ENCODE peak calls at places on chromosomes 5 and 9, in nine cellular contexts. U is CD8-positive, alpha-beta memory T cell; Q is IMR-90; O is astrocyte; P is DND-41; C is A549; D is OCI-LY7; Z is right cardiac atrium; L is kidney. I is an unnamed sample. For H3K4me1, the result is how much of the 10 kb centered on the place peaks cover.

GRCh38 chr9:94644543-94644942 is 5.2 kb upstream of the FBP1 start:
- DNase-seq in U (no peak), Q (no peak), O (no peak), P (no peak), C (no peak), D (no peak), Z (no peak), L (no peak), I (no peak)

GRCh38 chr9:115000217-115000639 is 69.8 kb upstream of the TNFSF8 start:
- DNase-seq in U (no peak), Q (no peak), O (no peak), P (no peak), C (no peak), D (no peak), Z (no peak), L (no peak), I (no peak)

GRCh38 chr5:31492824-31493223 is 39.1 kb downstream of the DROSHA start:
- DNase-seq in U (no peak), Q (peak), O (peak), P (no peak), C (no peak), D (no peak), Z (no peak), L (no peak), I (no peak)

GRCh38 chr5:173016621-173017046 is 33.1 kb downstream of the ATP6V0E1 start:
- DNase-seq in U (no peak), Q (peak), O (peak), P (no peak), C (peak), D (no peak), Z (no peak), L (no peak), I (no peak)

GRCh38 chr9:6230037-6230778 is 14.6 kb downstream of the IL33 start:
- DNase-seq in U (no peak), Q (peak), O (no peak), P (no peak), C (no peak), D (no peak), Z (no peak), L (no peak), I (no peak)

GRCh38 chr5:2740051-2740848 is 11.2 kb downstream of the IRX2 start:
- DNase-seq in U (no peak), Q (no peak), O (no peak), P (no peak), C (no peak), D (no peak), Z (no peak), L (no peak), I (no peak)

GRCh38 chr5:124630767-124631704 is 115.4 kb downstream of the ZNF608 start:
- DNase-seq in U (no peak), Q (peak), O (no peak), P (no peak), C (no peak), D (no peak), Z (no peak), L (no peak), I (no peak)

GRCh38 chr5:30572279-30572678 is 621.2 kb upstream of the CDH6 start:
- DNase-seq in U (no peak), Q (no peak), O (peak), P (no peak), C (no peak), D (no peak), Z (no peak), L (no peak), I (no peak)

GRCh38 chr9:91187311-91187964 is 174.3 kb downstream of the AUH start:
- DNase-seq in U (no peak), Q (no peak), O (no peak), P (no peak), C (no peak), D (no peak), Z (no peak), L (no peak), I (no peak)

GRCh38 chr9:91188719-91189590 is 172.8 kb downstream of the AUH start:
- DNase-seq in U (no peak), Q (no peak), O (no peak), P (no peak), C (no peak), D (no peak), Z (no peak), L (no peak), I (no peak)

GRCh38 chr9:91186311-91187101 is 175.2 kb downstream of the AUH start:
- DNase-seq in U (no peak), Q (peak), O (peak), P (no peak), C (no peak), D (no peak), Z (no peak), L (no peak), I (no peak)

GRCh38 chr9:91190062-91190461 is 171.7 kb downstream of the AUH start:
- DNase-seq in U (no peak), Q (no peak), O (no peak), P (no peak), C (no peak), D (no peak), Z (no peak), L (no peak), I (no peak)

DNA sequence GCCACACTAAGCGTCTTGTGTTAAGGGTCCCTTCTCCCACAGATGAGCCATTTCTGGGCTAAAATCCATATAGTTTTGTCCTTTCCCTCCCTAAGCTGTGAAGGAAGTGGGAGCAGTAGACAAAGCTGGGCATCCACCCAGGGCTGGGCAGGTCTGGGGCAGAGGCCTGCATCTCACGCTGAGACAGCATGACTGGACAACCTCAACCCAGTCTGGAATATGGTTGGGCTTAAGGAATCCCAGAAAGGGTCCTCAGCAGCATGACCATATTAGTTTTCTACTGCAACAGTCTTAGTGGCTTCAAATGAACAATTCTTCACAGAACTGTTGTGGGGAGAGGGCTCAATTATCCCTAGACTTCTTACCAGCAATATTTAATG is 173.8 kb downstream of the AUH start:
- DNase-seq in U (no peak), Q (peak), O (peak), P (no peak), C (no peak), D (no peak), Z (no peak), L (no peak), I (no peak)
- H3K27ac ChIP-seq in U (no peak), Q (peak), O (peak), P (no peak), C (no peak), D (no peak), Z (no peak), L (no peak), I (no peak)

GRCh38 chr9:133995012-133995896 is 3.1 kb upstream of the VAV2 start:
- DNase-seq in U (no peak), Q (no peak), O (peak), P (peak), C (peak), D (no peak), Z (no peak), L (peak), I (no peak)

GRCh38 chr9:133997584-133997983 is 5.5 kb upstream of the VAV2 start:
- DNase-seq in U (no peak), Q (no peak), O (no peak), P (no peak), C (no peak), D (no peak), Z (no peak), L (no peak), I (no peak)

GRCh38 chr9:133994359-133995011 is 2.4 kb upstream of the VAV2 start:
- DNase-seq in U (peak), Q (peak), O (no peak), P (peak), C (peak), D (peak), Z (peak), L (peak), I (peak)

GRCh38 chr9:133998915-133999580 is 6.9 kb upstream of the VAV2 start:
- DNase-seq in U (no peak), Q (peak), O (peak), P (no peak), C (no peak), D (no peak), Z (no peak), L (no peak), I (no peak)

GRCh38 chr9:133996531-133997520 is 4.7 kb upstream of the VAV2 start:
- DNase-seq in U (no peak), Q (no peak), O (no peak), P (no peak), C (no peak), D (no peak), Z (no peak), L (peak), I (no peak)
- H3K4me1 ChIP-seq in U (under half), Q (under half), O (under half), P (under half), C (under half), D (under half), Z (under half), L (under half), I (under half)

GRCh38 chr9:78026416-78026815 is 5.2 kb downstream of the GNAQ start:
- DNase-seq in U (no peak), Q (no peak), O (no peak), P (no peak), C (no peak), D (no peak), Z (no peak), L (no peak), I (no peak)
- H3K27ac ChIP-seq in U (no peak), Q (peak), O (no peak), P (no peak), C (peak), D (no peak), Z (no peak), L (no peak), I (no peak)

GRCh38 chr9:696332-697090 is 145.0 kb upstream of the DMRT1 start:
- DNase-seq in U (no peak), Q (peak), O (peak), P (no peak), C (peak), D (no peak), Z (no peak), L (no peak), I (no peak)

GRCh38 chr9:698276-698675 is 143.2 kb upstream of the DMRT1 start:
- DNase-seq in U (no peak), Q (peak), O (peak), P (no peak), C (no peak), D (no peak), Z (no peak), L (no peak), I (no peak)

GRCh38 chr9:698937-699336 is 142.6 kb upstream of the DMRT1 start:
- DNase-seq in U (no peak), Q (no peak), O (no peak), P (no peak), C (no peak), D (no peak), Z (no peak), L (no peak), I (no peak)

GRCh38 chr9:700365-701282 is 140.9 kb upstream of the DMRT1 start:
- DNase-seq in U (no peak), Q (no peak), O (no peak), P (no peak), C (no peak), D (no peak), Z (no peak), L (no peak), I (no peak)

DNA sequence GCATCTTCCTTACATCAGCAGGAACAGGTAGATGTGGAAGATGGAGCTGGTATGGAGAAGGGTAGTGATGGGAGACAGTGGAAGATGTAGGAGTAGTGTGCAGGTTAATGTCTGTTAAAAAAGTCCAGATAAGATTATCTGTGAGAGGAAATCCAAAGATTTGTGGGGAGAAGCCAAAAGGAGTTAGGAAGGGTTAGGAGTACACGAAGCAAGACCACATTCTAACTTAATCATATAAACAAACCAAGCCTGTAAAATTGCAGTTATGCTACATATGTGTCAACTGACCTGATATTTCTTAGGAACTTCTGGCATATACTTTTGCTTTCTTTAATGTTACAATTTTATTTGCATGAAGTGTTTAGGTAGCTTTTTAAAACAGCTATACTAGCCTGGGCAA is 142.1 kb upstream of the DMRT1 start:
- DNase-seq in U (no peak), Q (peak), O (no peak), P (no peak), C (no peak), D (no peak), Z (no peak), L (no peak), I (no peak)
- H3K4me1 ChIP-seq in U (under half), Q (under half), O (under half), P (under half), C (half or more), D (under half), Z (under half), L (under half), I (under half)

I was measured in iPS DF 6.9.